ENCODE peak calls at places on chromosomes 2 and 18, in six cellular contexts. V is NCI-H1436, D is pons, C is dorsolateral prefrontal cortex, J is RKO, G is Kasumi-1. I is an unnamed sample.

GRCh38 chr2:54672587-54673456 is 50.6 kb upstream of the EML6 start:
- DNase-seq in V (no peak), D (peak; percentile 82), C (no peak), J (no peak), G (no peak), I (no peak)

GRCh38 chr2:163681765-163682164 is 54.0 kb downstream of the FIGN start:
- DNase-seq in V (no peak), D (peak; percentile 53), C (no peak), J (no peak), G (no peak), I (no peak)

GRCh38 chr2:240275386-240275785 is 134.9 kb upstream of the OTOS start:
- DNase-seq in V (no peak), D (no peak), C (no peak), J (no peak), G (no peak), I (no peak)

GRCh38 chr2:61855178-61855523 is 1.3 kb upstream of the FAM161A start:
- DNase-seq in V (no peak), D (no peak), C (peak; percentile 46), J (peak; percentile 44), G (no peak), I (no peak)

GRCh38 chr2:70596293-70596692 is 42.7 kb upstream of the TGFA start:
- DNase-seq in V (no peak), D (no peak), C (no peak), J (peak; percentile 73), G (no peak), I (no peak)

GRCh38 chr2:161307676-161308075 is 549 bp upstream of the PSMD14 start:
- DNase-seq in V (no peak), D (no peak), C (no peak), J (no peak), G (peak; percentile 49), I (no peak)

GRCh38 chr2:214379227-214379626 is 31.6 kb upstream of the VWC2L start:
- DNase-seq in V (no peak), D (no peak), C (no peak), J (no peak), G (no peak), I (no peak)

GRCh38 chr18:25350561-25351201 is 1.3 kb downstream of the ZNF521 start:
- DNase-seq in V (no peak), D (peak; percentile 53), C (peak; percentile 54), J (no peak), G (peak; percentile 6), I (peak; percentile 50)

GRCh38 chr2:160308915-160309314 is 108.8 kb upstream of the ITGB6 start:
- DNase-seq in V (no peak), D (no peak), C (no peak), J (no peak), G (no peak), I (no peak)

GRCh38 chr18:21344860-21345259 is 102.8 kb downstream of the GREB1L start:
- DNase-seq in V (no peak), D (no peak), C (no peak), J (no peak), G (no peak), I (no peak)

GRCh38 chr18:62876106-62876505 is 160.8 kb downstream of the PHLPP1 start:
- DNase-seq in V (no peak), D (no peak), C (no peak), J (no peak), G (no peak), I (no peak)

GRCh38 chr2:23606968-23607367 is 222.0 kb downstream of the KLHL29 start:
- DNase-seq in V (no peak), D (no peak), C (no peak), J (peak; percentile 38), G (no peak), I (no peak)

GRCh38 chr2:214543386-214543955 is 132.6 kb downstream of the VWC2L start:
- DNase-seq in V (no peak), D (no peak), C (no peak), J (no peak), G (no peak), I (no peak)

GRCh38 chr2:84925336-84925723 is 19.9 kb downstream of the TMSB10 start:
- DNase-seq in V (no peak), D (no peak), C (no peak), J (no peak), G (no peak), I (no peak)

GRCh38 chr2:131154071-131154531 is 49.0 kb downstream of the PLEKHB2 start:
- DNase-seq in V (peak; percentile 40), D (peak; percentile 57), C (peak; percentile 45), J (peak; percentile 66), G (peak; percentile 80), I (peak; percentile 82)

GRCh38 chr2:199485732-199486335 is 28.1 kb upstream of the SATB2 start:
- DNase-seq in V (peak; percentile 36), D (peak; percentile 67), C (no peak), J (peak; percentile 74), G (peak; percentile 79), I (peak; percentile 70)

GRCh38 chr18:68438983-68439382 is 275.9 kb downstream of the TMX3 start:
- DNase-seq in V (no peak), D (no peak), C (no peak), J (peak; percentile 36), G (peak; percentile 7), I (no peak)